ENCODE peak calls at places on chromosomes 12 and 14, in seven cellular contexts. A, K, R, J, G, Z and Q are unnamed samples.
A peak's percentile ranks its signal among the peaks of the same experiment; 100 is the strongest.

GRCh38 chr12:7989827-7990491 is 42.6 kb upstream of the FOXJ2 start:
- DNase-seq in A (no peak), K (no peak), R (no peak), J (no peak), G (no peak), Z (peak; percentile 21), Q (no peak)

GRCh38 chr12:2853626-2854025 is 3.2 kb downstream of the TEX52 start:
- DNase-seq in A (no peak), K (peak; percentile 14), R (peak; percentile 92), J (no peak), G (peak; percentile 71), Z (peak; percentile 86), Q (peak; percentile 59)

GRCh38 chr12:27733052-27733656 is 22.5 kb downstream of the MRPS35 start:
- DNase-seq in A (no peak), K (peak; percentile 0), R (peak; percentile 42), J (no peak), G (peak; percentile 41), Z (peak; percentile 60), Q (peak; percentile 31)

GRCh38 chr14:61342486-61342885 is 21.1 kb downstream of the PRKCH start:
- DNase-seq in A (no peak), K (no peak), R (no peak), J (no peak), G (no peak), Z (no peak), Q (no peak)

GRCh38 chr14:99454246-99454645 is 26.4 kb downstream of the SETD3 start:
- DNase-seq in A (no peak), K (no peak), R (no peak), J (no peak), G (no peak), Z (peak; percentile 16), Q (no peak)

GRCh38 chr12:30926243-30927209 is at the start of gene TSPAN11:
- DNase-seq in A (no peak), K (no peak), R (peak; percentile 73), J (peak; percentile 34), G (peak; percentile 38), Z (peak; percentile 12), Q (no peak)

GRCh38 chr12:89918172-89918880 is 209.7 kb upstream of the ATP2B1 start:
- DNase-seq in A (no peak), K (peak; percentile 66), R (no peak), J (no peak), G (no peak), Z (no peak), Q (peak; percentile 91)

GRCh38 chr12:8493084-8493483 is 20.2 kb upstream of the CLEC4D start:
- DNase-seq in A (no peak), K (no peak), R (no peak), J (no peak), G (no peak), Z (no peak), Q (no peak)

GRCh38 chr14:57378661-57379060 is 11.7 kb upstream of the NAA30 start:
- DNase-seq in A (no peak), K (no peak), R (no peak), J (no peak), G (no peak), Z (peak; percentile 53), Q (no peak)

GRCh38 chr12:29591140-29592020 is 93.9 kb upstream of the OVCH1 start:
- DNase-seq in A (no peak), K (no peak), R (no peak), J (no peak), G (peak; percentile 9), Z (no peak), Q (no peak)

GRCh38 chr12:58504539-58504938 is 415.8 kb downstream of the LRIG3 start:
- DNase-seq in A (no peak), K (peak; percentile 100), R (no peak), J (no peak), G (peak; percentile 28), Z (peak; percentile 84), Q (peak; percentile 40)

GRCh38 chr12:97452230-97452629 is 10.4 kb upstream of the RMST start:
- DNase-seq in A (no peak), K (no peak), R (no peak), J (no peak), G (no peak), Z (no peak), Q (no peak)

GRCh38 chr12:56158926-56159461 is 835 bp downstream of the MYL6 start:
- DNase-seq in A (no peak), K (peak; percentile 17), R (peak; percentile 51), J (peak; percentile 31), G (peak; percentile 80), Z (peak; percentile 66), Q (peak; percentile 67)

GRCh38 chr14:29458547-29458946 is 469.1 kb downstream of the PRKD1 start:
- DNase-seq in A (no peak), K (peak; percentile 23), R (no peak), J (no peak), G (no peak), Z (peak; percentile 31), Q (peak; percentile 13)

GRCh38 chr12:118017926-118018325 is 1.4 kb downstream of the RFC5 start:
- DNase-seq in A (no peak), K (no peak), R (no peak), J (no peak), G (no peak), Z (no peak), Q (no peak)